ENCODE peak calls at places on chromosomes 5 and 9, in four cellular contexts. S, N, M and H are unnamed samples.

GRCh38 chr5:169893010-169893409 is 87.3 kb downstream of the INSYN2B start:
- DNase-seq in S (no peak), N (no peak), M (no peak), H (peak)

GRCh38 chr5:98763001-98763630 is 10.3 kb upstream of the RGMB start:
- DNase-seq in S (no peak), N (no peak), M (no peak), H (peak)

GRCh38 chr5:78985407-78986223 is 505 bp upstream of the ARSB start:
- DNase-seq in S (peak), N (no peak), M (no peak), H (peak)

GRCh38 chr9:87137718-87138117 is 190.4 kb upstream of the GAS1 start:
- DNase-seq in S (no peak), N (no peak), M (no peak), H (no peak)

GRCh38 chr9:22050924-22051323 is 41.8 kb upstream of the CDKN2B start:
- DNase-seq in S (no peak), N (no peak), M (no peak), H (no peak)

GRCh38 chr5:88883566-88884434 is 816 bp upstream of the MEF2C start:
- DNase-seq in S (peak), N (no peak), M (no peak), H (peak)

GRCh38 chr5:149792963-149793362 is 62.9 kb downstream of the PPARGC1B start:
- DNase-seq in S (no peak), N (no peak), M (no peak), H (no peak)

GRCh38 chr5:131381011-131381410 is 117.2 kb downstream of the CDC42SE2 start:
- DNase-seq in S (no peak), N (no peak), M (no peak), H (peak)

GRCh38 chr5:542693-543311 is 18.6 kb upstream of the SLC9A3 start:
- DNase-seq in S (peak), N (no peak), M (no peak), H (no peak)

GRCh38 chr5:109161914-109162683 is 247.7 kb downstream of the PJA2 start:
- DNase-seq in S (no peak), N (no peak), M (peak), H (peak)

GRCh38 chr5:132474881-132475511 is 15.6 kb downstream of the IRF1 start:
- DNase-seq in S (no peak), N (no peak), M (no peak), H (no peak)

GRCh38 chr5:141695627-141696180 is 13.7 kb upstream of the ARAP3 start:
- DNase-seq in S (no peak), N (no peak), M (no peak), H (no peak)

GRCh38 chr9:14203366-14204056 is 110.4 kb downstream of the NFIB start:
- DNase-seq in S (peak), N (no peak), M (no peak), H (peak)

GRCh38 chr9:7510209-7510608 is 289.4 kb downstream of the DMAC1 start:
- DNase-seq in S (no peak), N (no peak), M (no peak), H (no peak)

GRCh38 chr5:8478308-8478707 is 609.4 kb downstream of the MTRR start:
- DNase-seq in S (no peak), N (no peak), M (no peak), H (no peak)

GRCh38 chr9:35114113-35114847 is 1.4 kb downstream of the ATOSB start:
- DNase-seq in S (peak), N (peak), M (no peak), H (peak)

GRCh38 chr5:93581738-93582414 is 857 bp upstream of the NR2F1-AS1 start:
- DNase-seq in S (no peak), N (no peak), M (no peak), H (peak)

GRCh38 chr5:72177538-72177937 is 70.3 kb downstream of the MAP1B start:
- DNase-seq in S (no peak), N (no peak), M (no peak), H (no peak)

DNA sequence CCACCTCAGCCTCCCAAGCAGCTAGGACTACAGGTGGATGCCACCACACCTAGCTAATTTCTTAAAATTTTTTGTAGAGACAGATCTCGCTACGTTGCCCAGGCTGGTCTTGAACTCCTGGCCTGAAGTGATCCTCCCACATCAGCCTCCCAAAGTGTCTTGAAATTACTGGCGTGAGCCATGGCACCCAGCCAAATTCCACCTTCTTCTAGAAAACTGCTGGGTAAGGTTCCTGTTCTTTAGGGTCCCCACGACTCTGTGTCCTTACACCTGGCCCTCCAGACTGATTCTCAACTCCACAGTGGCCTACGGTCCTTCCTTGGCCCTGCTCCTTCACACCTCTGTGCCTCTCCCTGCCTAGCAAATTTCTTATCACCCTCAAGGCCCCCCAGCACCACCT is 1.9 kb downstream of the MAPK9 start:
- DNase-seq in S (no peak), N (no peak), M (no peak), H (no peak)
- H3K4me3 ChIP-seq in S (no peak), N (no peak), M (peak), H (no peak)

GRCh38 chr5:36090033-36090432 is 23.4 kb upstream of the UGT3A2 start:
- DNase-seq in S (no peak), N (no peak), M (no peak), H (peak)
- TF ChIP-seq CTCF in S (peak), N (no peak), M (peak), H (peak)

DNA sequence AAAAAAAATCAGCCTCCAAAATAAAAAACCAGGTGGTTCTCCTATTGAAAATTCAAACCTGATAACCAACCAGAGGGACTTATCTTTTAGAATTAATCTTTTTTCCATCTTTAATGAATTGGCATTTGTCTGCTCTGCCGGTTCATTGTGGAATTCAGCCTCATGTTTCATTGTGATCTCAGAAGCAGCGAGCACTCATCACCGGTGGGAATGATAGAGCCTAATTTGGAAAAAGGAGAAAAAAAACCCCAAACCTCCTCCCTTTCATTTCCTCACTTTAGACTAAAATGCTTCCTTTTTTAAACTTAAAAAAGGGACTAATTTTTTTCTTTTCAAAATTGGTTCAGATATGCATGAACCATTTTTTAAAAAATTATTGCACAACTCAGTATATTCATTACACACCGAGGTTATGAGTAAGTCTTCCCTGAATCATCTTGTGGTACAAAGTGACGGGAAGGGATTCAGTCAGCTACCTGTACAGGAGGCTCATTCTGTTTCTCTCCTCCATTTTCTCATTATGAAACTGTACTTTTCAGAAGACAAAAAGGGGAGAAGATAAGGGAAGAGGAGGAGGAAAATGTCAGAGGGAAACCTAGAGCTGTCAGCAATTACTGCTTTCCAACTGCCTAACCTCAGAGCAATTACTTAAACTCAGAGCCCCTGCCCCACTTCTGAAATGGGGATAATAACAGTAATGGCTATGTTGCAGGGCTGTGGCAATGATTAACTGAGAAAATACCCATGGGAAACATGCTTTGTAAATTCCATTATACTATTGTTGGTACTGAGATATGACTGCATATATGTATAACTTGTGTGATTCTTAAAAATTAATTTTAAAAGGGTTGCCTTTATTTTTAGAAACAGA is 23.9 kb downstream of the GALNT10 start:
- DNase-seq in S (no peak), N (no peak), M (no peak), H (peak)
- H3K4me3 ChIP-seq in S (no peak), N (no peak), M (peak), H (no peak)

GRCh38 chr5:15992918-15993317 is 186.7 kb downstream of the MARCHF11 start:
- DNase-seq in S (no peak), N (no peak), M (no peak), H (peak)

GRCh38 chr5:15993334-15993733 is 186.3 kb downstream of the MARCHF11 start:
- DNase-seq in S (no peak), N (no peak), M (no peak), H (peak)

GRCh38 chr5:15995206-15996052 is 184.2 kb downstream of the MARCHF11 start:
- DNase-seq in S (no peak), N (no peak), M (no peak), H (peak)

GRCh38 chr5:15991586-15991985 is 188.0 kb downstream of the MARCHF11 start:
- DNase-seq in S (no peak), N (no peak), M (no peak), H (no peak)

GRCh38 chr5:15993934-15994333 is 185.7 kb downstream of the MARCHF11 start:
- DNase-seq in S (no peak), N (no peak), M (no peak), H (peak)
- TF ChIP-seq CTCF in S (no peak), N (no peak), M (no peak), H (peak)

GRCh38 chr5:127369772-127370171 is 79.2 kb downstream of the MEGF10 start:
- DNase-seq in S (peak), N (no peak), M (no peak), H (no peak)

GRCh38 chr5:127373858-127374491 is 83.4 kb downstream of the MEGF10 start:
- DNase-seq in S (no peak), N (no peak), M (no peak), H (no peak)

GRCh38 chr5:127367029-127367428 is 76.4 kb downstream of the MEGF10 start:
- DNase-seq in S (no peak), N (no peak), M (no peak), H (no peak)

GRCh38 chr5:127363403-127363802 is 72.8 kb downstream of the MEGF10 start:
- DNase-seq in S (no peak), N (no peak), M (no peak), H (no peak)

DNA sequence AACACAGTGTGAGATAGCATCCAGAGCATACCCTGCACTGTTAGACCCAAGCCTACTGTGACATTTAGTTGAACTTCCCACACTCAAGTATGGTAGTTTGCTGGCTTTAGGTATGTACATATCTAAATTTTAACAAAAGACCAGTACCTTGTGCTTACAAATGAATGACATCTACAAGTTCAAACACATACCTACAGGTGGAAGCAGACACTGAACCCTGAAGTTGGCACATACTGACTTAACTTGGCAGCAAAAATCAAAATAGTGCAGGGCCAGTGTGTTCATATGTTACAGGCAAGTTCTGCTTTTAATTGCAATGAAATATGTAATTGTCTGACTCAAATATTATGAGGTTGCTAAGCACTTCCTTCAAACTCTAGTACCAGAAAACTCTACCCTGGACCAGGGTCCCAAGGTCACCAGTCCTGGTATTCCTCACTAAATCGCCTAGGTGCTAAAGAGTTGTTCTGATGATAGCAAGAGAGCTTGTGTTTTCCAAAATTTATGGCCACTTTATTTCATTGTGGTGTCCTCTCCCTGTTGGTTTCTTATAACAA is 77.4 kb downstream of the MEGF10 start:
- DNase-seq in S (no peak), N (no peak), M (no peak), H (no peak)
- H3K4me3 ChIP-seq in S (no peak), N (no peak), M (no peak), H (no peak)

GRCh38 chr9:89093201-89093600 is 85.4 kb downstream of the SHC3 start:
- DNase-seq in S (no peak), N (no peak), M (no peak), H (no peak)

GRCh38 chr9:89095755-89096154 is 82.9 kb downstream of the SHC3 start:
- DNase-seq in S (no peak), N (no peak), M (no peak), H (no peak)

GRCh38 chr9:89097219-89097618 is 81.4 kb downstream of the SHC3 start:
- DNase-seq in S (no peak), N (no peak), M (no peak), H (no peak)

GRCh38 chr9:89096807-89097206 is 81.8 kb downstream of the SHC3 start:
- DNase-seq in S (no peak), N (no peak), M (no peak), H (no peak)
- TF ChIP-seq CTCF in S (no peak), N (no peak), M (no peak), H (no peak)

DNA sequence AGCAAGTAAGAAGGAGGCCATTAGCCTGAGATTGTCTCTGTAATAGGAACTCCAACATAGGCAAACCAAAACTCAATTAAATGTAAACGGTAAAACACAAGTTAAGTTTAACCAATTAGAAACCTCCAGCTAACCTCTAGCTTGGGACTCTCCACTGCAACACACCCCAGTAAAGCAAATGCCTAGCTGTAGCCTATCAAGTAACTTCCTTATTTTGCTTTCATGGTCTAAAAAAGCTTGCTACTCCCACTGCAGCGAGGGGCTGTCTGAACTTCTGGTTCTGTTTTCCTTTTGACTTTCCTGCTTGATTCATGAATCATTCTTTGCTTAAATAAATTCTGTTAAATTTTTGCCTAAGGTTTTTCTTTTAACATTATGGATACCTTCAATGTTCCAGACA is 24.4 kb upstream of the C5orf46 start:
- DNase-seq in S (no peak), N (no peak), M (no peak), H (no peak)
- H3K4me3 ChIP-seq in S (no peak), N (no peak), M (no peak), H (no peak)

DNA sequence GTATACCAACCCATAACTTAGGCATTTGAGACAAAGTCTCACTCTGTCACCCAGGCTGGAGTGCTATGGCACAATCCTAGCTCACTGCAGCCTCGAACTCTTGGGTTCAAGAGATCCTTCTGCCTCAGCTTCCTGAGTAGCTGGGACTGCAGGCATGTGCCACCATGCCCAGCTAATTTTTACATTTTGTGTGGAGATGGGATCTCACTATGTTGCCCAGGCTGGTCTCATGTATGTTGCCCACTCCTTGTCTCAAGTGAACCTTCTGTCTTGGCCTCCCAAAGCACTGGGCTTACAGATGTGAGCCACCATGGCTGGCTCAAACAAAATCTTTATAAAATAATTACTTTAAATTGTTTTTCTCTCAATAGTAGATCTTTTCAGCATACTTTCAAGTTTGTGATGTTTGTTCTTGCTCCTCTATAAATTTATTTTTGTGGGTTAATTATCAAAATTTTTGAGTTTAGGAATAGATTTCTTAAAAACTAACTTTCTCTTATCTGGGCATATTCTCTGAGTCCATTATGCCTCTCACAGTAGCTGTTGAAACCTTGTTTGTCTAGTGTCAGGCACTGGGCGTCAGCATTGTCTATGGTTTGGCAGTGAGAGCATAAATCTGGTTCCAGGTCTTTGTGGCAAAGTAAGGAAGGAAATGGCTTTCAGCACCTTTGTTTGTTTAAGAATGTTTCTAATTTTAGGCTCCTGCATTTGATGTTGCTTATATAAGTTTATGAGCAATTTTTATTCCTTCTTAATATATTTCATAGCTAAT is 38.7 kb downstream of the NLN start:
- DNase-seq in S (no peak), N (peak), M (peak), H (peak)
- TF ChIP-seq CTCF in S (peak), N (peak), M (peak), H (peak)

DNA sequence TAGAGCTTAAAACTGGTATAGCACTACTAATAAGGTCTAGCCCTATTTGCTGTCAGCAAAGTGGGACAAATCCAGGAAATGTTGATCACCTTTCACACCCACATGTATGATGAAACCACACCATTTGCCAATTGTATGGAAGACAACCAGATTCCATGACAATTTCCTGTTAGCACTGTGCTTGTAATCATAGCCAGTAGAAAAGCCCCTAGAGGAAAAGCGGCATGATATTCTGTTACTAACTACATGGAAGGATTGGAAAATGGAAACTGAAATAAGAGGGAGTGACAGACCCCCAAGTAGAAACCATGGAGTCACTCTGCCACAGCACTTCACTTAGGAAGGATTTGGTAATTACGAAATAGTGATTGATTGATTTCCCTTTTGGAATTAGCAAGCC is 923 bp downstream of the SPATA6L start:
- DNase-seq in S (no peak), N (no peak), M (no peak), H (peak)
- H3K4me3 ChIP-seq in S (peak), N (no peak), M (peak), H (no peak)